ENCODE peak calls at places on chromosomes 11 and 22, in four cellular contexts. One of them, this sample, is unnamed.

GRCh38 chr11:72361321-72361720 is 73.0 kb downstream of the CLPB start:
- DNase-seq in fibroblast of lung: no peak
- DNase-seq in PC-3: no peak
- DNase-seq in tibial artery: no peak
- DNase-seq in this sample: no peak

GRCh38 chr22:30209642-30210041 is 36.9 kb downstream of the LIF start:
- DNase-seq in PC-3: no peak
- DNase-seq in fibroblast of lung: no peak
- DNase-seq in tibial artery: no peak
- DNase-seq in this sample: no peak

GRCh38 chr11:130726234-130726559 is 190.1 kb downstream of the SNX19 start:
- DNase-seq in PC-3: no peak
- DNase-seq in fibroblast of lung: peak; percentile 69
- DNase-seq in tibial artery: no peak
- DNase-seq in this sample: no peak

GRCh38 chr11:130371004-130371590 is 56.4 kb upstream of the ZBTB44 start:
- DNase-seq in fibroblast of lung: no peak
- DNase-seq in tibial artery: no peak
- DNase-seq in PC-3: peak; percentile 39
- DNase-seq in this sample: no peak

GRCh38 chr22:42683599-42684283 is 34.5 kb upstream of the CYB5R3 start:
- DNase-seq in PC-3: no peak
- DNase-seq in tibial artery: peak; percentile 94
- DNase-seq in fibroblast of lung: peak; percentile 57
- DNase-seq in this sample: no peak

GRCh38 chr22:28710112-28710888 is 30.7 kb upstream of the TTC28 start:
- DNase-seq in tibial artery: no peak
- DNase-seq in PC-3: peak; percentile 79
- DNase-seq in fibroblast of lung: peak; percentile 93
- DNase-seq in this sample: peak; percentile 45

GRCh38 chr11:71491531-71492329 is 35.3 kb upstream of the KRTAP5-7 start:
- DNase-seq in tibial artery: no peak
- DNase-seq in fibroblast of lung: no peak
- DNase-seq in PC-3: no peak
- DNase-seq in this sample: no peak

GRCh38 chr11:94130589-94131362 is 2.1 kb downstream of the PANX1 start:
- DNase-seq in fibroblast of lung: peak; percentile 94
- DNase-seq in tibial artery: no peak
- DNase-seq in PC-3: peak; percentile 41
- DNase-seq in this sample: peak; percentile 48

GRCh38 chr11:67665537-67666302 is 8.7 kb downstream of the ALDH3B2 start:
- DNase-seq in tibial artery: peak; percentile 54
- DNase-seq in PC-3: peak; percentile 72
- DNase-seq in fibroblast of lung: no peak
- DNase-seq in this sample: no peak

GRCh38 chr11:5700422-5701064 is 11.0 kb downstream of the TRIM22 start:
- DNase-seq in PC-3: no peak
- DNase-seq in fibroblast of lung: no peak
- DNase-seq in tibial artery: no peak
- DNase-seq in this sample: no peak

DNA sequence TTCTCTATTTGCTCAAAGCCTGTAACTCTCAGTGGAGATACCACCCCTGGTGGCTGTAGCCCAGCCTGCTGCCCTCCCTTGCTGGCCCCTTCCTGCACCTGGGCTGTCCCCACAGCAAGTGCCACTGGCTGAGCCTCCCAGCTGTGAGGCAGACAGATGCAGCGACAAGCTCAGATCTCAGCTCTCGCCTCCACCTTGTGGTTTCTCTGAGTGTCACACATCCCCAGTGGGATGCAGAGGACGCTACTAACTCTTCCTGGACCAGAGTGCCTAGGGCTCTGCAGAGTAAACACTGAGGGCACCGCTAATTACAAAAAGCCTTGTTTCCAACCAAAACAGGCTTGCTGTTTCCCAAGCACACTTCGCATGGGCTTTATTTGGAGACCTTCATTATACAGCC is 8.9 kb downstream of the YPEL1 start:
- DNase-seq in PC-3: peak; percentile 59
- DNase-seq in fibroblast of lung: no peak
- DNase-seq in tibial artery: no peak
- DNase-seq in this sample: no peak
- TF ChIP-seq CTCF in PC-3: peak; percentile 61
- TF ChIP-seq CTCF in fibroblast of lung: no peak
- TF ChIP-seq CTCF in tibial artery: no peak
- TF ChIP-seq CTCF in this sample: peak; percentile 18

GRCh38 chr22:39264344-39265116 is 19.7 kb upstream of the PDGFB start:
- DNase-seq in PC-3: no peak
- DNase-seq in fibroblast of lung: no peak
- DNase-seq in tibial artery: peak; percentile 84
- DNase-seq in this sample: no peak

GRCh38 chr22:39268645-39269044 is 23.9 kb upstream of the PDGFB start:
- DNase-seq in fibroblast of lung: no peak
- DNase-seq in tibial artery: no peak
- DNase-seq in PC-3: no peak
- DNase-seq in this sample: no peak

GRCh38 chr22:39265143-39265542 is 20.4 kb upstream of the PDGFB start:
- DNase-seq in tibial artery: no peak
- DNase-seq in fibroblast of lung: no peak
- DNase-seq in PC-3: no peak
- DNase-seq in this sample: no peak

GRCh38 chr22:39267966-39268365 is 23.2 kb upstream of the PDGFB start:
- DNase-seq in tibial artery: no peak
- DNase-seq in PC-3: no peak
- DNase-seq in fibroblast of lung: no peak
- DNase-seq in this sample: no peak

GRCh38 chr22:39266398-39267030 is 21.7 kb upstream of the PDGFB start:
- DNase-seq in fibroblast of lung: peak; percentile 60
- DNase-seq in tibial artery: no peak
- DNase-seq in PC-3: no peak
- DNase-seq in this sample: no peak
- H3K27ac ChIP-seq in fibroblast of lung: no peak overlapping the region
- H3K27ac ChIP-seq in tibial artery: no peak overlapping the region
- H3K27ac ChIP-seq in PC-3: no peak overlapping the region
- H3K27ac ChIP-seq in this sample: peak overlapping the region; percentile 36

GRCh38 chr22:49992921-49993648 is 19.5 kb downstream of the IL17REL start:
- DNase-seq in tibial artery: peak; percentile 69
- DNase-seq in fibroblast of lung: peak; percentile 37
- DNase-seq in PC-3: peak; percentile 60
- DNase-seq in this sample: no peak

GRCh38 chr22:49994361-49995058 is 18.1 kb downstream of the IL17REL start:
- DNase-seq in tibial artery: peak; percentile 64
- DNase-seq in PC-3: no peak
- DNase-seq in fibroblast of lung: no peak
- DNase-seq in this sample: no peak

GRCh38 chr22:49995059-49995412 is 17.5 kb downstream of the IL17REL start:
- DNase-seq in fibroblast of lung: no peak
- DNase-seq in tibial artery: peak; percentile 59
- DNase-seq in PC-3: no peak
- DNase-seq in this sample: no peak

GRCh38 chr22:49991907-49992533 is 20.5 kb downstream of the IL17REL start:
- DNase-seq in PC-3: no peak
- DNase-seq in fibroblast of lung: no peak
- DNase-seq in tibial artery: peak; percentile 38
- DNase-seq in this sample: no peak

GRCh38 chr22:49993649-49994360 is 18.8 kb downstream of the IL17REL start:
- DNase-seq in fibroblast of lung: no peak
- DNase-seq in PC-3: no peak
- DNase-seq in tibial artery: peak; percentile 52
- DNase-seq in this sample: no peak
- TF ChIP-seq CTCF in fibroblast of lung: no peak
- TF ChIP-seq CTCF in PC-3: peak; percentile 0
- TF ChIP-seq CTCF in tibial artery: no peak
- TF ChIP-seq CTCF in this sample: peak; percentile 18

GRCh38 chr11:69003301-69003865 is 9.7 kb downstream of the MRGPRF start:
- DNase-seq in tibial artery: peak; percentile 66
- DNase-seq in fibroblast of lung: no peak
- DNase-seq in PC-3: no peak
- DNase-seq in this sample: no peak
- H3K27ac ChIP-seq in tibial artery: peak overlapping the region; percentile 93
- H3K27ac ChIP-seq in fibroblast of lung: no peak overlapping the region
- H3K27ac ChIP-seq in PC-3: no peak overlapping the region
- H3K27ac ChIP-seq in this sample: no peak overlapping the region